ENCODE peak calls at places on chromosomes 7 and 10, in eight cellular contexts. V is PC-3; U is naive thymus-derived CD4-positive, alpha-beta T cell; H is A549; D is CD8-positive, alpha-beta memory T cell; C is IMR-90; S is aorta; E is right lobe of liver. Q is an unnamed sample.

GRCh38 chr10:27192284-27192683 is 37.1 kb downstream of the MASTL start:
- DNase-seq in S (no peak), H (peak; percentile 80), E (no peak), D (no peak), U (no peak), V (peak; percentile 82), C (peak; percentile 95), Q (no peak)

GRCh38 chr10:2245580-2245979 is 508.3 kb upstream of the ADARB2 start:
- DNase-seq in S (no peak), U (no peak), V (no peak), H (no peak), C (no peak), E (no peak), D (no peak), Q (no peak)

GRCh38 chr10:64091889-64092288 is 570.7 kb downstream of the REEP3 start:
- DNase-seq in E (no peak), H (peak; percentile 3), U (no peak), D (no peak), C (no peak), S (no peak), V (peak; percentile 72), Q (no peak)

GRCh38 chr7:79590571-79591274 is 137.3 kb upstream of the MAGI2 start:
- DNase-seq in C (no peak), U (no peak), H (no peak), D (no peak), E (no peak), V (no peak), S (no peak), Q (no peak)

GRCh38 chr10:96512524-96512991 is 1.2 kb downstream of the TLL2 start:
- DNase-seq in E (no peak), S (no peak), H (no peak), U (no peak), D (no peak), V (no peak), C (peak; percentile 12), Q (peak; percentile 63)

GRCh38 chr10:95329296-95329695 is 38.5 kb upstream of the PDLIM1 start:
- DNase-seq in D (no peak), U (no peak), E (no peak), H (no peak), V (peak; percentile 35), S (no peak), C (peak; percentile 24), Q (no peak)

GRCh38 chr7:146096994-146097393 is 19.6 kb upstream of the CNTNAP2 start:
- DNase-seq in D (no peak), S (no peak), C (no peak), V (no peak), E (no peak), U (no peak), H (no peak), Q (no peak)

GRCh38 chr10:92914478-92915066 is 66.3 kb downstream of the EXOC6 start:
- DNase-seq in U (peak; percentile 35), C (peak; percentile 50), V (peak; percentile 58), E (no peak), D (peak; percentile 9), H (peak; percentile 65), S (no peak), Q (no peak)

GRCh38 chr10:96978621-96979154 is 146.6 kb downstream of the LCOR start:
- DNase-seq in D (no peak), H (no peak), V (no peak), U (no peak), E (no peak), C (no peak), S (no peak), Q (no peak)

GRCh38 chr10:31099664-31100063 is 68.0 kb upstream of the ZNF438 start:
- DNase-seq in H (peak; percentile 50), E (no peak), S (no peak), C (peak; percentile 36), U (peak; percentile 41), V (peak; percentile 94), D (no peak), Q (no peak)

GRCh38 chr10:110268931-110269640 is 35.6 kb downstream of the SMNDC1 start:
- DNase-seq in V (no peak), H (no peak), U (no peak), E (no peak), S (no peak), C (no peak), D (no peak), Q (no peak)

GRCh38 chr7:89728550-89728949 is 425.7 kb upstream of the STEAP1 start:
- DNase-seq in E (no peak), H (no peak), C (no peak), D (no peak), V (no peak), S (no peak), U (no peak), Q (no peak)

GRCh38 chr7:89731751-89732150 is 422.5 kb upstream of the STEAP1 start:
- DNase-seq in S (no peak), H (no peak), E (no peak), C (no peak), U (no peak), V (no peak), D (no peak), Q (no peak)

GRCh38 chr7:89726548-89726947 is 427.7 kb upstream of the STEAP1 start:
- DNase-seq in D (no peak), H (no peak), E (no peak), S (no peak), V (no peak), U (no peak), C (no peak), Q (no peak)
- H3K4me3 ChIP-seq in D (no peak overlapping the region), H (no peak overlapping the region), E (no peak overlapping the region), S (no peak overlapping the region), V (no peak overlapping the region), U (no peak overlapping the region), C (no peak overlapping the region), Q (no peak overlapping the region)

GRCh38 chr10:62639139-62639538 is 165.4 kb upstream of the ADO start:
- DNase-seq in E (no peak), V (no peak), C (no peak), H (no peak), U (no peak), D (no peak), S (no peak), Q (no peak)

GRCh38 chr10:62636825-62637248 is 167.7 kb upstream of the ADO start:
- DNase-seq in S (no peak), H (no peak), U (no peak), V (peak; percentile 43), E (no peak), D (no peak), C (peak; percentile 11), Q (no peak)

GRCh38 chr10:62637249-62638061 is 167.1 kb upstream of the ADO start:
- DNase-seq in D (peak; percentile 42), V (peak; percentile 94), E (no peak), U (peak; percentile 75), C (peak; percentile 61), H (no peak), S (no peak), Q (no peak)

GRCh38 chr10:62640386-62640785 is 164.1 kb upstream of the ADO start:
- DNase-seq in S (no peak), U (no peak), C (peak; percentile 57), E (no peak), V (peak; percentile 59), D (no peak), H (no peak), Q (no peak)

DNA sequence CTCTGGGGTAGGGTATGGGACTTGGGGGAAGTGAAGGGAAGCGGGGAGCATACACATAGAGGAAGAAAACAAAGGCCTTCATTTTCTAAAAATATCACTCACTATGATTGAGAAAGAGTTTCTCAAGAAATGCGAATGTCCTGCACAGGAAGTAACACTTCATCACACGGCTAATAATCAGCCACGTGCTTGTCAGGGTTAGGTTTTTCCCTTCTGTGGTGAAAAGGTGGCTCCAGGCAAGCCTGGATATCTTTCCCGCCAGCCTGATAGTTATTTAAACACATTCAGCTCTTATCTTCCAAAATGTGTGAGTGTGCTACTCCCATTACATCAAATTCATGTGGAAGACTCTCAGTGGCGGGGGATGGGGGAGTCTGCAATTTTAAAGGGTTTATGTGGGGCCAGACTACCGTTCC is 166.4 kb upstream of the ADO start:
- DNase-seq in C (peak; percentile 19), D (no peak), U (no peak), E (no peak), H (no peak), V (no peak), S (no peak), Q (no peak)
- H3K4me1 ChIP-seq in C (peaks cover 4% of the 10 kb centered on the region), D (peaks cover 27% of the 10 kb centered on the region), U (peaks cover 18% of the 10 kb centered on the region), E (no peaks in the 10 kb centered on the region), H (no peaks in the 10 kb centered on the region), V (peaks cover 28% of the 10 kb centered on the region), S (no peaks in the 10 kb centered on the region), Q (no peaks in the 10 kb centered on the region)

GRCh38 chr7:55387062-55387965 is 22.2 kb downstream of the LANCL2 start:
- DNase-seq in E (no peak), C (peak; percentile 19), D (no peak), S (no peak), H (peak; percentile 44), U (no peak), V (peak; percentile 31), Q (no peak)
- H3K9me3 ChIP-seq in E (no peaks in the 10 kb centered on the region), C (peaks cover 35% of the 10 kb centered on the region), D (peaks cover 9% of the 10 kb centered on the region), S (no peaks in the 10 kb centered on the region), H (peaks cover 31% of the 10 kb centered on the region), U (peaks cover 6% of the 10 kb centered on the region), V (peaks cover 25% of the 10 kb centered on the region), Q (no peaks in the 10 kb centered on the region)

DNA sequence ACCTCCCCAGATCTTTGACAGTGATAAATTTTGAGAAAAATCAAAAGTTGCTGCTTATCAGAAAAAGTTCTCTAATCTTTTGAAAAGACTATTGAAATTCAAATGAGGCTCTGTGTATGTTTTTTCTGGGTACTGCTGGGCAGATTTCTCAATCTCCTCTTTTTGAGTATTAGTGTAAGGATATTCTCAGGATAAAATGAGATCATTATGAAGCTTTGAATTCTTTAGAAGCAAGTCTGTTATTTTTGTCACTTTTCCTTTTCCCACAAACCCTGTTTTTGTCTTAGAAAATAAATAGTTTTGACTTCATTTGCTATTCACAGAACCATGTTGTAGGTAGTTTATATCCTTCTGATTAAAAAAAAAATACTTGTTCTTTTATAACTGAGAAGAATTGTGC is 7.9 kb downstream of the STAM start:
- DNase-seq in U (no peak), V (no peak), S (no peak), E (no peak), H (no peak), D (no peak), C (no peak), Q (no peak)
- H3K4me3 ChIP-seq in U (no peak overlapping the region), V (no peak overlapping the region), S (no peak overlapping the region), E (no peak overlapping the region), H (no peak overlapping the region), D (no peak overlapping the region), C (no peak overlapping the region), Q (no peak overlapping the region)

DNA sequence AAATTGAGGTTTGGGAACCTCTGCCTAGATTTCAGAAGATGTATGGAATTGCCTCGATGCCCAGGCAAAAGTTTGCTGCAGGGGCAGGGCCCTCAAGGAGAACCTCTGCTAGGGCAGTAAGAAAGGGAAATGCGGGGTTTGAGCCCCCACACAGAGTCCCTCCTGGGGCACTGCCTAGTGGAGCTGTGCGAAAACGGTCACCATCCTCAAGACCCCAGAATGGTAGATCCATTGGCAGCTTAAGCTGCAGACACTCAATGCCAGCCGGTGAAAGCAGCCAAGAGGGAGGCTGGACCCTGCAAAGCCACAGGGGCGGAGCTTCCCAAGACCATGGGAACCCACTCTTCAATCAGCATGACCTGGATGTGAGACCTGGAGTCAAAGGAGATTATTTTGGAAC is 15.0 kb upstream of the TFEC start:
- DNase-seq in C (no peak), E (no peak), U (no peak), D (no peak), V (no peak), H (no peak), S (peak; percentile 47), Q (no peak)
- H3K4me1 ChIP-seq in C (no peaks in the 10 kb centered on the region), E (no peaks in the 10 kb centered on the region), U (no peaks in the 10 kb centered on the region), D (no peaks in the 10 kb centered on the region), V (no peaks in the 10 kb centered on the region), H (no peaks in the 10 kb centered on the region), S (no peaks in the 10 kb centered on the region), Q (no peaks in the 10 kb centered on the region)

GRCh38 chr7:140009735-140010134 is 53.0 kb downstream of the PARP12 start:
- DNase-seq in U (no peak), E (no peak), H (no peak), D (no peak), S (no peak), V (no peak), C (no peak), Q (no peak)
- H3K9me3 ChIP-seq in U (no peaks in the 10 kb centered on the region), E (no peaks in the 10 kb centered on the region), H (no peaks in the 10 kb centered on the region), D (no peaks in the 10 kb centered on the region), S (no peaks in the 10 kb centered on the region), V (no peaks in the 10 kb centered on the region), C (no peaks in the 10 kb centered on the region), Q (no peaks in the 10 kb centered on the region)

Q was measured in psoas muscle.